ENCODE peak calls at places on chromosomes 4 and X, in four cellular contexts. One of them, this sample, is unnamed.

GRCh38 chrX:11665144-11666040 is at the start of gene ARHGAP6:
- DNase-seq in astrocyte of the cerebellum: no peak
- DNase-seq in PC-3: peak
- DNase-seq in breast epithelium: no peak
- DNase-seq in this sample: no peak

GRCh38 chrX:140503714-140504351 is 1.0 kb downstream of the SOX3 start:
- DNase-seq in astrocyte of the cerebellum: no peak
- DNase-seq in PC-3: no peak
- DNase-seq in breast epithelium: no peak
- DNase-seq in this sample: no peak

GRCh38 chr4:89294583-89295244 is 12.9 kb downstream of the GPRIN3 start:
- DNase-seq in astrocyte of the cerebellum: no peak
- DNase-seq in PC-3: no peak
- DNase-seq in breast epithelium: no peak
- DNase-seq in this sample: no peak

GRCh38 chr4:55075376-55075775 is 50.0 kb downstream of the KDR start:
- DNase-seq in astrocyte of the cerebellum: no peak
- DNase-seq in PC-3: no peak
- DNase-seq in breast epithelium: no peak
- DNase-seq in this sample: no peak

GRCh38 chrX:141220342-141221008 is 21.8 kb downstream of the SPANXC start:
- DNase-seq in astrocyte of the cerebellum: peak
- DNase-seq in PC-3: peak
- DNase-seq in breast epithelium: no peak
- DNase-seq in this sample: peak

GRCh38 chr4:134777626-134778025 is 576.0 kb upstream of the PABPC4L start:
- DNase-seq in astrocyte of the cerebellum: no peak
- DNase-seq in PC-3: peak
- DNase-seq in breast epithelium: no peak
- DNase-seq in this sample: no peak

GRCh38 chr4:41882622-41883347 is 52.4 kb upstream of the TMEM33 start:
- DNase-seq in astrocyte of the cerebellum: no peak
- DNase-seq in PC-3: peak
- DNase-seq in breast epithelium: peak
- DNase-seq in this sample: no peak

GRCh38 chr4:54318904-54319303 is 89.8 kb downstream of the PDGFRA start:
- DNase-seq in astrocyte of the cerebellum: peak
- DNase-seq in PC-3: peak
- DNase-seq in breast epithelium: no peak
- DNase-seq in this sample: peak

GRCh38 chr4:39452153-39452859 is 6.4 kb downstream of the RPL9 start:
- DNase-seq in astrocyte of the cerebellum: no peak
- DNase-seq in PC-3: no peak
- DNase-seq in breast epithelium: no peak
- DNase-seq in this sample: no peak

GRCh38 chr4:24800273-24800880 is 5.0 kb downstream of the SOD3 start:
- DNase-seq in astrocyte of the cerebellum: no peak
- DNase-seq in PC-3: no peak
- DNase-seq in breast epithelium: no peak
- DNase-seq in this sample: no peak

GRCh38 chr4:115969756-115970155 is 856.3 kb upstream of the NDST4 start:
- DNase-seq in astrocyte of the cerebellum: no peak
- DNase-seq in PC-3: no peak
- DNase-seq in breast epithelium: no peak
- DNase-seq in this sample: no peak

GRCh38 chrX:138128025-138128671 is 562.2 kb downstream of the ZIC3 start:
- DNase-seq in astrocyte of the cerebellum: no peak
- DNase-seq in PC-3: peak
- DNase-seq in breast epithelium: no peak
- DNase-seq in this sample: peak

GRCh38 chr4:7054106-7054880 is 11.1 kb downstream of the TADA2B start:
- DNase-seq in astrocyte of the cerebellum: no peak
- DNase-seq in PC-3: no peak
- DNase-seq in breast epithelium: no peak
- DNase-seq in this sample: no peak

GRCh38 chrX:40170830-40171512 is 73.2 kb upstream of the BCOR start:
- DNase-seq in astrocyte of the cerebellum: no peak
- DNase-seq in PC-3: peak
- DNase-seq in breast epithelium: no peak
- DNase-seq in this sample: no peak

GRCh38 chr4:15674926-15675325 is 6.7 kb upstream of the FAM200B start:
- DNase-seq in astrocyte of the cerebellum: no peak
- DNase-seq in PC-3: no peak
- DNase-seq in breast epithelium: no peak
- DNase-seq in this sample: no peak

GRCh38 chr4:38949416-38950051 is 81.9 kb downstream of the FAM114A1 start:
- DNase-seq in astrocyte of the cerebellum: peak
- DNase-seq in PC-3: peak
- DNase-seq in breast epithelium: no peak
- DNase-seq in this sample: no peak

GRCh38 chr4:128285085-128286023 is 2.3 kb downstream of the PGRMC2 start:
- DNase-seq in astrocyte of the cerebellum: no peak
- DNase-seq in PC-3: peak
- DNase-seq in breast epithelium: no peak
- DNase-seq in this sample: no peak

GRCh38 chr4:126777649-126778048 is 855.1 kb upstream of the INTU start:
- DNase-seq in astrocyte of the cerebellum: peak
- DNase-seq in PC-3: no peak
- DNase-seq in breast epithelium: no peak
- DNase-seq in this sample: peak

GRCh38 chr4:21507439-21507838 is 441.1 kb downstream of the KCNIP4 start:
- DNase-seq in astrocyte of the cerebellum: no peak
- DNase-seq in PC-3: peak
- DNase-seq in breast epithelium: no peak
- DNase-seq in this sample: no peak

GRCh38 chr4:105900541-105900940 is 5.3 kb downstream of the NPNT start:
- DNase-seq in astrocyte of the cerebellum: no peak
- DNase-seq in PC-3: no peak
- DNase-seq in breast epithelium: no peak
- DNase-seq in this sample: no peak

GRCh38 chr4:150581611-150582010 is 340 bp upstream of the MAB21L2 start:
- DNase-seq in astrocyte of the cerebellum: peak
- DNase-seq in PC-3: no peak
- DNase-seq in breast epithelium: no peak
- DNase-seq in this sample: no peak

GRCh38 chrX:118974908-118975671 is 672 bp downstream of the LONRF3 start:
- DNase-seq in astrocyte of the cerebellum: no peak
- DNase-seq in PC-3: peak
- DNase-seq in breast epithelium: no peak
- DNase-seq in this sample: no peak

GRCh38 chrX:74924449-74925209 is 623 bp downstream of the NEXMIF start:
- DNase-seq in astrocyte of the cerebellum: no peak
- DNase-seq in PC-3: no peak
- DNase-seq in breast epithelium: peak
- DNase-seq in this sample: no peak

GRCh38 chr4:20127626-20128025 is 124.1 kb upstream of the SLIT2 start:
- DNase-seq in astrocyte of the cerebellum: no peak
- DNase-seq in PC-3: peak
- DNase-seq in breast epithelium: no peak
- DNase-seq in this sample: no peak

GRCh38 chr4:78197947-78198346 is 140.8 kb downstream of the FRAS1 start:
- DNase-seq in astrocyte of the cerebellum: no peak
- DNase-seq in PC-3: no peak
- DNase-seq in breast epithelium: no peak
- DNase-seq in this sample: no peak

GRCh38 chr4:183855651-183856190 is 49.4 kb upstream of the STOX2 start:
- DNase-seq in astrocyte of the cerebellum: no peak
- DNase-seq in PC-3: no peak
- DNase-seq in breast epithelium: no peak
- DNase-seq in this sample: no peak

GRCh38 chrX:14964500-14964899 is 91.3 kb downstream of the MOSPD2 start:
- DNase-seq in astrocyte of the cerebellum: no peak
- DNase-seq in PC-3: peak
- DNase-seq in breast epithelium: no peak
- DNase-seq in this sample: peak

GRCh38 chr4:87038837-87039715 is 104.3 kb downstream of the AFF1 start:
- DNase-seq in astrocyte of the cerebellum: peak
- DNase-seq in PC-3: peak
- DNase-seq in breast epithelium: no peak
- DNase-seq in this sample: no peak

GRCh38 chr4:153156263-153156662 is 48.0 kb upstream of the TRIM2 start:
- DNase-seq in astrocyte of the cerebellum: no peak
- DNase-seq in PC-3: no peak
- DNase-seq in breast epithelium: no peak
- DNase-seq in this sample: no peak

GRCh38 chr4:28229092-28229491 is 1368.5 kb downstream of the STIM2 start:
- DNase-seq in astrocyte of the cerebellum: no peak
- DNase-seq in PC-3: peak
- DNase-seq in breast epithelium: no peak
- DNase-seq in this sample: no peak

GRCh38 chr4:128394778-128395177 is 107.2 kb upstream of the PGRMC2 start:
- DNase-seq in astrocyte of the cerebellum: no peak
- DNase-seq in PC-3: no peak
- DNase-seq in breast epithelium: no peak
- DNase-seq in this sample: no peak

GRCh38 chr4:150070464-150071170 is 7.6 kb upstream of the DCLK2 start:
- DNase-seq in astrocyte of the cerebellum: no peak
- DNase-seq in PC-3: no peak
- DNase-seq in breast epithelium: no peak
- DNase-seq in this sample: no peak

GRCh38 chrX:1380672-1381233 is 11.2 kb downstream of the SLC25A6 start:
- DNase-seq in astrocyte of the cerebellum: no peak
- DNase-seq in PC-3: no peak
- DNase-seq in breast epithelium: peak
- DNase-seq in this sample: no peak

GRCh38 chr4:150886597-150886996 is 128.5 kb downstream of the LRBA start:
- DNase-seq in astrocyte of the cerebellum: no peak
- DNase-seq in PC-3: no peak
- DNase-seq in breast epithelium: no peak
- DNase-seq in this sample: no peak

GRCh38 chr4:142274137-142274536 is 572.0 kb downstream of the INPP4B start:
- DNase-seq in astrocyte of the cerebellum: no peak
- DNase-seq in PC-3: peak
- DNase-seq in breast epithelium: no peak
- DNase-seq in this sample: no peak

GRCh38 chr4:3314706-3315260 is 22.0 kb downstream of the RGS12 start:
- DNase-seq in astrocyte of the cerebellum: no peak
- DNase-seq in PC-3: no peak
- DNase-seq in breast epithelium: peak
- DNase-seq in this sample: no peak

GRCh38 chr4:185695743-185696142 is 116.3 kb downstream of the SORBS2 start:
- DNase-seq in astrocyte of the cerebellum: no peak
- DNase-seq in PC-3: no peak
- DNase-seq in breast epithelium: no peak
- DNase-seq in this sample: no peak

GRCh38 chr4:185693548-185694215 is 118.3 kb downstream of the SORBS2 start:
- DNase-seq in astrocyte of the cerebellum: no peak
- DNase-seq in PC-3: no peak
- DNase-seq in breast epithelium: no peak
- DNase-seq in this sample: no peak

GRCh38 chr4:185700635-185701034 is 111.4 kb downstream of the SORBS2 start:
- DNase-seq in astrocyte of the cerebellum: no peak
- DNase-seq in PC-3: no peak
- DNase-seq in breast epithelium: no peak
- DNase-seq in this sample: no peak

GRCh38 chr4:185700048-185700447 is 111.9 kb downstream of the SORBS2 start:
- DNase-seq in astrocyte of the cerebellum: no peak
- DNase-seq in PC-3: peak
- DNase-seq in breast epithelium: no peak
- DNase-seq in this sample: no peak

GRCh38 chr4:185697488-185697887 is 114.5 kb downstream of the SORBS2 start:
- DNase-seq in astrocyte of the cerebellum: no peak
- DNase-seq in PC-3: no peak
- DNase-seq in breast epithelium: no peak
- DNase-seq in this sample: no peak
- H3K4me3 ChIP-seq in astrocyte of the cerebellum: no peak
- H3K4me3 ChIP-seq in PC-3: no peak
- H3K4me3 ChIP-seq in breast epithelium: no peak
- H3K4me3 ChIP-seq in this sample: no peak

GRCh38 chrX:77446029-77446585 is 1.1 kb upstream of the FGF16 start:
- DNase-seq in astrocyte of the cerebellum: no peak
- DNase-seq in PC-3: no peak
- DNase-seq in breast epithelium: no peak
- DNase-seq in this sample: no peak
- H3K4me3 ChIP-seq in astrocyte of the cerebellum: peak
- H3K4me3 ChIP-seq in PC-3: no peak
- H3K4me3 ChIP-seq in breast epithelium: peak
- H3K4me3 ChIP-seq in this sample: peak

GRCh38 chr4:190014771-190015537 is 12.1 kb downstream of the FRG2 start:
- DNase-seq in astrocyte of the cerebellum: no peak
- DNase-seq in PC-3: no peak
- DNase-seq in breast epithelium: no peak
- DNase-seq in this sample: no peak
- H3K4me3 ChIP-seq in astrocyte of the cerebellum: peak
- H3K4me3 ChIP-seq in PC-3: no peak
- H3K4me3 ChIP-seq in breast epithelium: peak
- H3K4me3 ChIP-seq in this sample: peak

GRCh38 chrX:19865567-19866363 is 21.6 kb downstream of the SH3KBP1 start:
- DNase-seq in astrocyte of the cerebellum: no peak
- DNase-seq in PC-3: no peak
- DNase-seq in breast epithelium: no peak
- DNase-seq in this sample: no peak

GRCh38 chrX:19867411-19867732 is 20.0 kb downstream of the SH3KBP1 start:
- DNase-seq in astrocyte of the cerebellum: no peak
- DNase-seq in PC-3: peak
- DNase-seq in breast epithelium: no peak
- DNase-seq in this sample: no peak

GRCh38 chrX:19864736-19865135 is 22.7 kb downstream of the SH3KBP1 start:
- DNase-seq in astrocyte of the cerebellum: no peak
- DNase-seq in PC-3: no peak
- DNase-seq in breast epithelium: no peak
- DNase-seq in this sample: no peak

GRCh38 chrX:19867938-19868337 is 19.5 kb downstream of the SH3KBP1 start:
- DNase-seq in astrocyte of the cerebellum: no peak
- DNase-seq in PC-3: no peak
- DNase-seq in breast epithelium: no peak
- DNase-seq in this sample: no peak

GRCh38 chrX:19866626-19867410 is 20.6 kb downstream of the SH3KBP1 start:
- DNase-seq in astrocyte of the cerebellum: no peak
- DNase-seq in PC-3: no peak
- DNase-seq in breast epithelium: no peak
- DNase-seq in this sample: no peak
- H3K4me3 ChIP-seq in astrocyte of the cerebellum: no peak
- H3K4me3 ChIP-seq in PC-3: no peak
- H3K4me3 ChIP-seq in breast epithelium: no peak
- H3K4me3 ChIP-seq in this sample: no peak

GRCh38 chr4:2301806-2302205 is 39.9 kb upstream of the MXD4 start:
- DNase-seq in astrocyte of the cerebellum: no peak
- DNase-seq in PC-3: no peak
- DNase-seq in breast epithelium: no peak
- DNase-seq in this sample: no peak
- H3K4me3 ChIP-seq in astrocyte of the cerebellum: no peak
- H3K4me3 ChIP-seq in PC-3: no peak
- H3K4me3 ChIP-seq in breast epithelium: no peak
- H3K4me3 ChIP-seq in this sample: no peak

GRCh38 chr4:10684631-10685030 is at the start of gene CLNK:
- DNase-seq in astrocyte of the cerebellum: no peak
- DNase-seq in PC-3: no peak
- DNase-seq in breast epithelium: no peak
- DNase-seq in this sample: no peak
- H3K4me3 ChIP-seq in astrocyte of the cerebellum: no peak
- H3K4me3 ChIP-seq in PC-3: no peak
- H3K4me3 ChIP-seq in breast epithelium: no peak
- H3K4me3 ChIP-seq in this sample: no peak

This sample was measured in HFF-Myc.